ENCODE peak calls at places on chromosomes 3 and 15, in four cellular contexts. R, Y, M and B are unnamed samples.

GRCh38 chr3:113454625-113455024 is 13.3 kb upstream of the CFAP44 start:
- DNase-seq in M (no peak), R (no peak), Y (no peak), B (no peak)

GRCh38 chr15:58494581-58494980 is 62.8 kb downstream of the LIPC start:
- DNase-seq in R (no peak), M (no peak), Y (no peak), B (no peak)

GRCh38 chr3:98962189-98962930 is 60.9 kb upstream of the DCBLD2 start:
- DNase-seq in R (no peak), Y (peak; percentile 52), M (no peak), B (no peak)

GRCh38 chr3:146342971-146343370 is 92.1 kb upstream of the PLSCR4 start:
- DNase-seq in M (no peak), Y (no peak), R (no peak), B (no peak)

GRCh38 chr15:54820098-54820497 is 376.6 kb downstream of the RSL24D1 start:
- DNase-seq in Y (no peak), R (no peak), M (no peak), B (no peak)

GRCh38 chr3:173000553-173000952 is 140.5 kb downstream of the SPATA16 start:
- DNase-seq in M (no peak), R (no peak), Y (no peak), B (no peak)

GRCh38 chr3:27714692-27715453 is 7.2 kb downstream of the EOMES start:
- DNase-seq in Y (peak; percentile 18), M (peak; percentile 69), R (no peak), B (no peak)

GRCh38 chr15:47206358-47206978 is 510.8 kb upstream of the SEMA6D start:
- DNase-seq in Y (no peak), M (peak; percentile 25), R (no peak), B (no peak)

GRCh38 chr15:65369651-65370050 is 8.2 kb downstream of the IGDCC3 start:
- DNase-seq in M (no peak), R (no peak), Y (no peak), B (no peak)

GRCh38 chr3:154191520-154191919 is 70.3 kb downstream of the ARHGEF26 start:
- DNase-seq in R (no peak), M (no peak), Y (no peak), B (no peak)

GRCh38 chr3:58560771-58561311 is 16.4 kb downstream of the FAM107A start:
- DNase-seq in M (peak; percentile 79), R (peak; percentile 20), Y (peak; percentile 76), B (peak; percentile 33)

GRCh38 chr3:21752749-21753347 is 1.8 kb upstream of the ZNF385D start:
- DNase-seq in M (no peak), Y (peak; percentile 2), R (peak; percentile 30), B (peak; percentile 30)

GRCh38 chr15:85750319-85750806 is 44.4 kb downstream of the KLHL25 start:
- DNase-seq in Y (no peak), M (no peak), R (no peak), B (no peak)

GRCh38 chr15:89089316-89090230 is 1.3 kb downstream of the ABHD2 start:
- DNase-seq in M (no peak), R (no peak), Y (no peak), B (no peak)

GRCh38 chr3:81440666-81441065 is 320.8 kb downstream of the GBE1 start:
- DNase-seq in R (no peak), Y (no peak), M (no peak), B (no peak)

GRCh38 chr3:197093871-197094270 is 64.3 kb upstream of the MELTF start:
- DNase-seq in M (no peak), R (no peak), Y (no peak), B (no peak)

GRCh38 chr15:27058939-27059338 is 88.0 kb downstream of the GABRG3 start:
- DNase-seq in R (no peak), M (no peak), Y (no peak), B (no peak)

GRCh38 chr3:194161181-194162045 is 25.5 kb downstream of the HES1 start:
- DNase-seq in Y (peak; percentile 62), R (no peak), M (no peak), B (no peak)

GRCh38 chr3:129460572-129460971 is 20.5 kb downstream of the IFT122 start:
- DNase-seq in Y (no peak), M (no peak), R (no peak), B (no peak)

GRCh38 chr3:15350141-15350540 is 17.8 kb upstream of the SH3BP5 start:
- DNase-seq in M (no peak), R (peak; percentile 31), Y (no peak), B (no peak)

GRCh38 chr3:89107461-89108035 is at the start of gene EPHA3:
- DNase-seq in M (peak; percentile 83), R (peak; percentile 35), Y (peak; percentile 12), B (peak; percentile 75)

GRCh38 chr3:14548321-14548729 is 8.2 kb upstream of the GRIP2 start:
- DNase-seq in M (peak; percentile 73), R (peak; percentile 78), Y (peak; percentile 56), B (peak; percentile 81)

GRCh38 chr15:29123991-29124390 is 145.6 kb downstream of the NSMCE3 start:
- DNase-seq in R (no peak), M (no peak), Y (no peak), B (no peak)

GRCh38 chr3:105798381-105798934 is 70.4 kb downstream of the CBLB start:
- DNase-seq in Y (no peak), R (no peak), M (no peak), B (no peak)

GRCh38 chr3:98727638-98728037 is 35.5 kb upstream of the ST3GAL6 start:
- DNase-seq in R (no peak), M (no peak), Y (no peak), B (no peak)

GRCh38 chr15:51336011-51336410 is 2.4 kb downstream of the CYP19A1 start:
- DNase-seq in M (no peak), R (no peak), Y (no peak), B (no peak)

GRCh38 chr3:78941587-78941986 is 826.2 kb downstream of the ROBO1 start:
- DNase-seq in R (no peak), M (no peak), Y (no peak), B (no peak)

DNA sequence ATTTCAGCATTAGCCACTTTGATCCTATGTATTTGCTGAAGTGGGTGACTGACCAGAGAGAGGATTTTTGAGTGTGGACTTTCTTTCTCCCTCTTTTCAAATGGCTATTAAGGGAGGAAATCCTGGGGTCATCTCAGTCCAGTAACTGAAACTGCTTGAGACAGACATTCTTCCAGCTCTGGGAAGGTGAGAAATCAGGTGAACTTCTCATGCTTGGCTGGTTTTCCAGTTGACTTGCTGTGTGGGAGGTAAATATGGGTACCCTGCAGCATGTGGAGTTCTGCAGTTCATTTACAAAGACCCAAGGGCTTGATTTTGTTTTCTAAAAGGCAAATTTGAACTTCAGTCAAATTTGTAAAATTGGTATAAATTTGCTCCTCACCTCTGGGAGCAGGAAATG is 461.1 kb upstream of the TBL1XR1 start:
- DNase-seq in M (no peak), R (no peak), Y (no peak), B (no peak)
- TF ChIP-seq ELF4 in M (no peak), R (no peak), Y (no peak), B (no peak)

GRCh38 chr3:40855871-40856270 is 331.1 kb downstream of the ZNF621 start:
- DNase-seq in M (no peak), R (no peak), Y (no peak), B (no peak)
- TF ChIP-seq ELF4 in M (no peak), R (no peak), Y (no peak), B (no peak)

GRCh38 chr15:99321477-99321876 is 70.2 kb downstream of the LRRC28 start:
- DNase-seq in Y (no peak), M (no peak), R (no peak), B (no peak)

GRCh38 chr15:99324700-99325099 is 73.4 kb downstream of the LRRC28 start:
- DNase-seq in Y (no peak), R (no peak), M (no peak), B (no peak)

GRCh38 chr15:99326235-99326634 is 75.0 kb downstream of the LRRC28 start:
- DNase-seq in Y (peak; percentile 74), M (no peak), R (no peak), B (no peak)

GRCh38 chr15:99322643-99323405 is 71.5 kb downstream of the LRRC28 start:
- DNase-seq in Y (peak; percentile 53), M (no peak), R (no peak), B (no peak)

DNA sequence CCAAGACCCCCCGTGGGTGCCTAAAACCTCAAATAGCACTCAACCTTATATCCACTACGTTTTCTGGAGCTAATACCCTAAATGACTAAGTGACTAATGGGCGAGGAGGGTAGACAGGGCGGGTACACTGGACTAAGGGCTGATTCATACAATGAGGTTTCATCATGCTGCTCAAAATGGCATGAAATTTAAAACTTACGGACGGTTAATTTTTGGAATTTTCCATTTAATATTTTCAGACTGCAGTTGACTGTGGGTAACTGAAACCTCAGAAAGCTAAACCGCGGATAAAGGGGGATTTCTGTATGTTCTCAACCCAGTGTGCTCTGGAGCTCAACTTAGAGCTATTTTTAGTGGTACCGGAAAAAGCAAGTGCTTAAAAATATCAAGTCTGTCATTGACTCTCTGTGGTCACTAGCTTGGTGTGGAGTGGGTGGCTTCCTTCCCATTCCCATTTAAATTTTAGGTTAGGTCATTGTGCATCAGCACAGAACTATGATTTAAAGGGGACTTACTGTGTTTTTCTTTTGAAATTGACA is 72.9 kb downstream of the LRRC28 start:
- DNase-seq in M (no peak), R (no peak), Y (no peak), B (no peak)
- TF ChIP-seq ELF4 in M (no peak), R (no peak), Y (no peak), B (no peak)

DNA sequence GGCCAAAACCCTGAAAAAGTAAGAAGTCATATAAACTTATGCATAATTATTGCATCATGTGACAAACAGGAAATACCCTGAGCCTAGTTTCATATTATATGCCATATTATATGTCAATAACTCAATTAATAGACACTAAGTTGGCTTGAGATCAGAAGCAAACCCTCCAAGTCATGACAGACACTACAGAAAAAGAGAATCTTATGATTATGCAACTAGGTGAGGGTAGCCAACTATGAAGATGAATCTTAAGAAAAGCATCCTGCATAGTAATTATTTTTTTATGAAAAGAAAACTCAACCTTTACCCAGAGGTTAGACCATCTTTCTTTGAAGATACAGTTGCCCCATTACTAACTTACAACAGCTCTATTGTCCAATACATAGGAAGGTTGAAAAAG is 192.4 kb upstream of the VEPH1 start:
- DNase-seq in Y (no peak), R (no peak), M (no peak), B (no peak)
- TF ChIP-seq ELF4 in Y (no peak), R (no peak), M (no peak), B (no peak)

DNA sequence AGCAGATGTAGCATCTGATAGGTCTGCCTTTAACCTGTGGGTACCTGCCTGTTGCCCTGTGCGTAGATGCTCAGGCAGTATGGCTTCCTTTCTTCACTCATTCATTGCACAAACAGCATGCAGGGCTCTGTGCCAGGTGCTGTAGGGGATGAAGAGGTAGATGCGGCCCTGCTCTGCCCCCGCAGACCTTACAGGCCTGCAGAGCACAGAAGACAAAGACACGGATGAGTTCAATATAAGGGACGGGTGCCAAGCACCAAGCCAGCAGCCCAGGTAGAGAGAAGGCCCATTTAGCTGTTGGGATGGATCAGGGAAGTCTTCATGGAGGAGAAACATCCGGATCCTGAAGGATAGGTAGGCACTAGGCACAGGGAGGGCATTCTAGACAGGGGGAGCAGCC is 69.4 kb downstream of the AAGAB start:
- DNase-seq in R (no peak), Y (no peak), M (no peak), B (no peak)
- TF ChIP-seq ELF4 in R (no peak), Y (no peak), M (no peak), B (no peak)